ENCODE peak calls at places on chromosomes 5 and 9, in nine cellular contexts. R is activated CD4-positive, CD25-positive, alpha-beta regulatory T cell; F is psoas muscle; L is pancreas; I is fibroblast of lung; X is astrocyte of the hippocampus; P is HFF-Myc; U is ELR; J is Calu3. Y is an unnamed sample.

GRCh38 chr5:93359296-93359957 is 221.6 kb downstream of the NR2F1-AS1 start:
- DNase-seq in I (peak), J (peak), U (peak), P (peak), X (peak), R (no peak), L (peak), F (no peak), Y (no peak)

GRCh38 chr5:4855889-4856288 is 284.2 kb upstream of the ADAMTS16 start:
- DNase-seq in P (no peak), R (no peak), J (no peak), I (no peak), X (no peak), U (no peak), L (no peak), F (no peak), Y (no peak)

GRCh38 chr5:56666901-56667300 is 148.4 kb upstream of the MAP3K1 start:
- DNase-seq in I (no peak), R (no peak), F (no peak), X (no peak), U (no peak), P (no peak), L (no peak), J (no peak), Y (no peak)

GRCh38 chr9:135335691-135336181 is 143.8 kb upstream of the PPP1R26 start:
- DNase-seq in R (no peak), U (no peak), J (no peak), P (no peak), F (no peak), I (no peak), X (no peak), L (no peak), Y (no peak)

GRCh38 chr9:131197160-131197911 is 72.0 kb downstream of the NUP214 start:
- DNase-seq in I (no peak), F (no peak), P (no peak), L (no peak), J (no peak), R (no peak), U (no peak), X (no peak), Y (no peak)

GRCh38 chr5:65760504-65761275 is 38.7 kb downstream of the NLN start:
- DNase-seq in P (no peak), U (peak), R (no peak), L (peak), J (peak), I (peak), F (no peak), X (peak), Y (no peak)

GRCh38 chr9:131585375-131585774 is 40.1 kb downstream of the PRRT1B start:
- DNase-seq in X (no peak), U (peak), I (no peak), F (peak), J (no peak), R (no peak), P (no peak), L (no peak), Y (peak)

GRCh38 chr5:90645024-90645610 is 86.5 kb downstream of the ADGRV1 start:
- DNase-seq in U (peak), J (peak), F (no peak), X (peak), R (no peak), L (no peak), P (peak), I (peak), Y (no peak)

GRCh38 chr5:56059854-56060253 is 65.1 kb upstream of the IL6ST start:
- DNase-seq in P (no peak), X (no peak), U (no peak), J (no peak), F (no peak), I (no peak), R (no peak), L (no peak), Y (no peak)

GRCh38 chr5:98772415-98773213 is 849 bp upstream of the RGMB start:
- DNase-seq in U (peak), L (peak), F (peak), J (peak), X (peak), I (peak), R (peak), P (no peak), Y (no peak)

GRCh38 chr9:131608469-131609115 is 63.3 kb downstream of the PRRT1B start:
- DNase-seq in I (peak), L (peak), P (peak), J (peak), R (no peak), X (peak), U (peak), F (peak), Y (no peak)

GRCh38 chr5:159657766-159658165 is 258.5 kb upstream of the ADRA1B start:
- DNase-seq in L (no peak), X (no peak), U (no peak), I (no peak), P (no peak), F (peak), R (no peak), J (no peak), Y (no peak)

GRCh38 chr5:160188968-160189319 is 40.4 kb upstream of the FABP6 start:
- DNase-seq in U (no peak), L (no peak), J (no peak), P (no peak), I (no peak), F (no peak), R (no peak), X (no peak), Y (no peak)

GRCh38 chr5:138489705-138490104 is 24.4 kb downstream of the EGR1 start:
- DNase-seq in F (no peak), X (no peak), P (no peak), L (no peak), J (no peak), I (no peak), U (no peak), R (no peak), Y (no peak)

GRCh38 chr9:130183133-130183762 is 11.0 kb downstream of the NCS1 start:
- DNase-seq in P (peak), F (no peak), J (peak), I (peak), U (peak), L (peak), X (peak), R (no peak), Y (no peak)

GRCh38 chr9:98314381-98315066 is 59.1 kb upstream of the TBC1D2 start:
- DNase-seq in U (peak), X (peak), F (no peak), P (no peak), I (peak), R (no peak), J (no peak), L (no peak), Y (peak)

GRCh38 chr9:117403848-117404247 is 11.0 kb downstream of the ASTN2 start:
- DNase-seq in L (peak), X (no peak), I (no peak), U (no peak), F (no peak), P (no peak), R (no peak), J (no peak), Y (no peak)

GRCh38 chr9:74985041-74985440 is 32.3 kb upstream of the C9orf40 start:
- DNase-seq in P (no peak), U (no peak), F (no peak), R (no peak), L (no peak), X (no peak), I (no peak), J (no peak), Y (no peak)

GRCh38 chr5:53543401-53543800 is 17.0 kb upstream of the NDUFS4 start:
- DNase-seq in P (no peak), R (no peak), J (no peak), F (no peak), L (no peak), I (peak), U (peak), X (peak), Y (no peak)

GRCh38 chr9:28207657-28208056 is 634.4 kb upstream of the C9orf72 start:
- DNase-seq in R (no peak), F (no peak), J (no peak), U (no peak), L (no peak), X (no peak), P (no peak), I (no peak), Y (no peak)

GRCh38 chr9:99052849-99053715 is 51.8 kb upstream of the TGFBR1 start:
- DNase-seq in X (no peak), R (no peak), P (no peak), U (no peak), J (no peak), F (no peak), L (no peak), I (no peak), Y (no peak)

GRCh38 chr9:129141066-129142041 is 30.1 kb downstream of the PTPA start:
- DNase-seq in L (peak), U (peak), X (peak), F (peak), P (no peak), I (peak), J (no peak), R (no peak), Y (no peak)

GRCh38 chr9:4143951-4144717 is 155.7 kb downstream of the GLIS3 start:
- DNase-seq in J (no peak), I (peak), P (no peak), R (no peak), L (no peak), F (no peak), U (peak), X (peak), Y (no peak)

GRCh38 chr5:116881921-116882531 is 307.4 kb upstream of the SEMA6A start:
- DNase-seq in U (no peak), P (no peak), J (no peak), L (no peak), R (no peak), F (no peak), X (no peak), I (no peak), Y (no peak)

GRCh38 chr9:125966456-125966855 is 219.3 kb downstream of the PBX3 start:
- DNase-seq in X (no peak), R (no peak), P (no peak), L (no peak), I (no peak), U (no peak), J (no peak), F (no peak), Y (no peak)

GRCh38 chr5:173281910-173282309 is 46.3 kb downstream of the STC2 start:
- DNase-seq in X (peak), J (peak), R (no peak), P (no peak), L (no peak), U (peak), F (no peak), I (no peak), Y (no peak)

GRCh38 chr9:137454145-137454505 is 5.0 kb downstream of the NSMF start:
- DNase-seq in I (no peak), J (no peak), L (peak), F (peak), X (peak), U (no peak), P (no peak), R (no peak), Y (no peak)

GRCh38 chr5:125890387-125890955 is 532.7 kb upstream of the GRAMD2B start:
- DNase-seq in I (peak), L (no peak), U (no peak), X (no peak), P (no peak), R (no peak), F (no peak), J (no peak), Y (no peak)

GRCh38 chr9:35650341-35651158 is at the start of gene SIT1:
- DNase-seq in F (no peak), J (no peak), U (no peak), L (no peak), X (no peak), R (no peak), I (no peak), P (no peak), Y (no peak)

GRCh38 chr9:37082214-37082765 is 38.1 kb upstream of the ZCCHC7 start:
- DNase-seq in R (no peak), F (no peak), I (peak), X (no peak), P (no peak), U (no peak), L (no peak), J (no peak), Y (no peak)

GRCh38 chr5:181160144-181160754 is 12.9 kb downstream of the OR2V2 start:
- DNase-seq in U (peak), X (peak), J (no peak), P (no peak), R (peak), L (no peak), F (peak), I (peak), Y (no peak)

GRCh38 chr5:38622723-38623129 is 66.3 kb upstream of the LIFR start:
- DNase-seq in F (no peak), I (no peak), J (no peak), L (no peak), R (no peak), U (no peak), P (no peak), X (no peak), Y (no peak)

GRCh38 chr5:150192462-150192861 is 2.6 kb downstream of the SLC6A7 start:
- DNase-seq in L (no peak), U (no peak), X (no peak), R (no peak), F (no peak), P (no peak), I (no peak), J (no peak), Y (no peak)

GRCh38 chr5:122996102-122996501 is 40.4 kb downstream of the PPIC start:
- DNase-seq in U (no peak), R (no peak), L (no peak), X (no peak), P (no peak), J (no peak), F (no peak), I (no peak), Y (no peak)

GRCh38 chr5:54257366-54258118 is 52.8 kb downstream of the ARL15 start:
- DNase-seq in J (no peak), R (no peak), F (no peak), X (no peak), P (no peak), I (no peak), U (no peak), L (no peak), Y (no peak)

GRCh38 chr5:29780401-29780800 is 1413.1 kb upstream of the CDH6 start:
- DNase-seq in J (no peak), U (no peak), P (no peak), R (no peak), L (no peak), I (no peak), F (no peak), X (no peak), Y (no peak)

GRCh38 chr9:113632776-113633590 is 169.5 kb downstream of the RGS3 start:
- DNase-seq in I (peak), J (no peak), U (peak), P (no peak), X (no peak), R (no peak), F (no peak), L (no peak), Y (no peak)

GRCh38 chr9:89878687-89879086 is 273.9 kb downstream of the GADD45G start:
- DNase-seq in X (peak), P (no peak), U (no peak), I (no peak), L (peak), R (no peak), F (peak), J (no peak), Y (no peak)